ENCODE peak calls at places on chromosomes 6 and 20, in four cellular contexts. T is A549, I is K562, U is HepG2. N is an unnamed sample.

GRCh38 chr20:31838646-31839292 is 6.6 kb downstream of the FOXS1 start:
- DNase-seq in T (no peak), I (peak), U (no peak), N (no peak)

GRCh38 chr6:33868143-33868542 is 64.3 kb upstream of the MLN start:
- DNase-seq in T (no peak), I (no peak), U (no peak), N (no peak)

GRCh38 chr20:58461899-58462298 is 53.3 kb downstream of the APCDD1L start:
- DNase-seq in T (no peak), I (no peak), U (no peak), N (no peak)

GRCh38 chr6:108653864-108654402 is 93.2 kb downstream of the FOXO3 start:
- DNase-seq in T (no peak), I (no peak), U (no peak), N (no peak)

GRCh38 chr20:21315138-21315537 is 12.0 kb downstream of the XRN2 start:
- DNase-seq in T (no peak), I (no peak), U (no peak), N (no peak)

GRCh38 chr6:163182696-163183095 is 231.8 kb upstream of the QKI start:
- DNase-seq in T (no peak), I (no peak), U (no peak), N (no peak)

GRCh38 chr6:11232177-11232967 is at the start of gene NEDD9:
- DNase-seq in T (peak), I (peak), U (peak), N (peak)

GRCh38 chr20:542777-543368 is 717 bp downstream of the CSNK2A1 start:
- DNase-seq in T (peak), I (peak), U (no peak), N (no peak)

GRCh38 chr6:15246217-15247211 is 645 bp downstream of the JARID2 start:
- DNase-seq in T (no peak), I (peak), U (no peak), N (no peak)

GRCh38 chr6:54192993-54193392 is 81.8 kb downstream of the MLIP start:
- DNase-seq in T (no peak), I (no peak), U (no peak), N (no peak)

GRCh38 chr6:66970373-66970772 is 1263.3 kb upstream of the EYS start:
- DNase-seq in T (no peak), I (no peak), U (no peak), N (no peak)

GRCh38 chr20:36728986-36729385 is 16.9 kb downstream of the NDRG3 start:
- DNase-seq in T (no peak), I (peak), U (peak), N (no peak)

GRCh38 chr6:68427630-68428029 is 207.5 kb upstream of the ADGRB3 start:
- DNase-seq in T (no peak), I (no peak), U (no peak), N (no peak)

GRCh38 chr20:24722586-24722985 is 226.5 kb upstream of the CST7 start:
- DNase-seq in T (no peak), I (no peak), U (no peak), N (no peak)

GRCh38 chr6:22392711-22393110 is 95.9 kb upstream of the PRL start:
- DNase-seq in T (no peak), I (no peak), U (no peak), N (no peak)

GRCh38 chr6:83309344-83309743 is 116.2 kb downstream of the RWDD2A start:
- DNase-seq in T (no peak), I (no peak), U (no peak), N (no peak)

GRCh38 chr20:34916774-34917354 is 38.7 kb downstream of the GSS start:
- DNase-seq in T (no peak), I (no peak), U (no peak), N (no peak)

GRCh38 chr6:151436300-151436699 is 15.6 kb downstream of the RMND1 start:
- DNase-seq in T (no peak), I (no peak), U (no peak), N (no peak)

GRCh38 chr20:47126709-47127108 is 229.8 kb downstream of the ZMYND8 start:
- DNase-seq in T (no peak), I (no peak), U (no peak), N (no peak)

GRCh38 chr20:49641683-49642649 is 71.7 kb downstream of the B4GALT5 start:
- DNase-seq in T (no peak), I (no peak), U (peak), N (no peak)

GRCh38 chr6:84161190-84161589 is 66.3 kb downstream of the CEP162 start:
- DNase-seq in T (no peak), I (no peak), U (no peak), N (no peak)

GRCh38 chr20:5221078-5221430 is 94.2 kb downstream of the CDS2 start:
- DNase-seq in T (no peak), I (no peak), U (no peak), N (no peak)

GRCh38 chr20:17533396-17533795 is 2.2 kb upstream of the BFSP1 start:
- DNase-seq in T (peak), I (peak), U (peak), N (no peak)

GRCh38 chr6:100176951-100177710 is 183.1 kb upstream of the MCHR2 start:
- DNase-seq in T (no peak), I (no peak), U (no peak), N (no peak)

GRCh38 chr6:40714576-40715500 is 127.7 kb upstream of the LRFN2 start:
- DNase-seq in T (peak), I (peak), U (peak), N (no peak)

GRCh38 chr6:138432063-138432356 is 28.0 kb downstream of the HEBP2 start:
- DNase-seq in T (no peak), I (no peak), U (no peak), N (no peak)

GRCh38 chr6:157981132-157981394 is 600 bp upstream of the SYNJ2 start:
- DNase-seq in T (no peak), I (no peak), U (no peak), N (no peak)

GRCh38 chr6:133895573-133896343 is 6.8 kb downstream of the TCF21 start:
- DNase-seq in T (no peak), I (no peak), U (no peak), N (no peak)

GRCh38 chr20:1844723-1845523 is 50.3 kb upstream of the SIRPA start:
- DNase-seq in T (no peak), I (no peak), U (no peak), N (peak)

GRCh38 chr6:16973071-16973470 is 128.8 kb upstream of the STMND1 start:
- DNase-seq in T (no peak), I (no peak), U (no peak), N (no peak)

GRCh38 chr20:10513931-10514575 is 78.9 kb downstream of the SLX4IP start:
- DNase-seq in T (no peak), I (no peak), U (no peak), N (no peak)

DNA sequence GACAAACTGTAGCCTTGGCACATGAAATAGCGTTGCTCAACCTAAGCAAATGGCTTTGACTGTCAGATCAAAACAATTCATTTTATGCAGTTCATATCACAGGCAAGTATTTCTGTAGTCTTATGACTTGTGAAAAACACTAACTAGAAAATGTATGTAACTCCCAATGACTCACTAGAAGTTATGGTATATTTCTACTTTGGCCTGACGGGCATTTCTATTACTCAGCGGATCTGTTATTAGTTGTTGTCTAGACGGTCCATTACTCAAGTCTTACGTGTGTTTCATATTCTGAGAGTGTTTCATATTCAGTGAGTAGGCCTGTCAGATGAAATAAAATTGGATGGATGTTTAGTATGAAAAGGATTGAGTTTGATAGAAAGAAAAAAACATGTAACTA is 880.9 kb downstream of the PRIM2 start:
- DNase-seq in T (no peak), I (no peak), U (no peak), N (no peak)
- TF ChIP-seq POLR2AphosphoS2 in T (no peak), I (no peak), U (no peak), N (no peak)

GRCh38 chr6:97689078-97689754 is 406.2 kb upstream of the MMS22L start:
- DNase-seq in T (no peak), I (no peak), U (no peak), N (no peak)

GRCh38 chr6:97687916-97688315 is 404.9 kb upstream of the MMS22L start:
- DNase-seq in T (no peak), I (no peak), U (no peak), N (no peak)
- TF ChIP-seq POLR2AphosphoS2 in T (no peak), I (no peak), U (no peak), N (no peak)

GRCh38 chr20:13870349-13870748 is 85.5 kb downstream of the NDUFAF5 start:
- DNase-seq in T (no peak), I (peak), U (peak), N (no peak)

GRCh38 chr20:13865156-13865555 is 80.3 kb downstream of the NDUFAF5 start:
- DNase-seq in T (no peak), I (no peak), U (no peak), N (no peak)

GRCh38 chr20:13865825-13866351 is 81.1 kb downstream of the NDUFAF5 start:
- DNase-seq in T (no peak), I (no peak), U (no peak), N (no peak)

GRCh38 chr20:13863244-13863643 is 78.4 kb downstream of the NDUFAF5 start:
- DNase-seq in T (no peak), I (no peak), U (no peak), N (no peak)

GRCh38 chr20:13868331-13868730 is 83.5 kb downstream of the NDUFAF5 start:
- DNase-seq in T (no peak), I (no peak), U (no peak), N (no peak)
- TF ChIP-seq POLR2AphosphoS2 in T (no peak), I (no peak), U (no peak), N (no peak)

DNA sequence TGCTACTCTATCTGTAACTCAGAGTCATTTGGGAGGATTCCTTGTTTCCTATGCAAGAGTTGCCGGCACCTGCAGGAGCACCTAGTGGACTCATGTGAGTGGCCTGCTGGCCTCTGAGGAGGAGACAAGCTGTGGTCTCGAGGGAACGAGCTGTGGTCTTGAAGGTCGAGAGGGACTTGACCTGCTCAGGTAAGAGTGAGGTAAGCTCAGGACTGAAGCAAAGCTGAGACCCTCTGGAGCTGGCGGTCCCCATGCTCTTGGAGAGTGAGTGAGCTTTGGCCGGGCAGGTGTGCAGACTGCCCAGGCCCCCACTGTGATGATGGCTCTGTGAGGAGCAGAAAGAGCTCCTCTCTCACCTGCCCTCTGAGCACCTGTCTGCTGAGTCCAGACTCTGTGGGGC is 214.3 kb downstream of the MYLK4 start:
- DNase-seq in T (no peak), I (no peak), U (no peak), N (no peak)
- TF ChIP-seq POLR2AphosphoS2 in T (no peak), I (no peak), U (no peak), N (no peak)

GRCh38 chr6:35489066-35489465 is 7.8 kb downstream of the TEAD3 start:
- DNase-seq in T (no peak), I (no peak), U (no peak), N (no peak)

GRCh38 chr6:35486005-35486925 is 10.6 kb downstream of the TEAD3 start:
- DNase-seq in T (no peak), I (no peak), U (no peak), N (no peak)

GRCh38 chr6:35489995-35490791 is 6.7 kb downstream of the TEAD3 start:
- DNase-seq in T (no peak), I (peak), U (no peak), N (no peak)

GRCh38 chr6:35488517-35488862 is 8.4 kb downstream of the TEAD3 start:
- DNase-seq in T (no peak), I (no peak), U (no peak), N (no peak)

GRCh38 chr6:35487653-35488516 is 9.0 kb downstream of the TEAD3 start:
- DNase-seq in T (no peak), I (no peak), U (no peak), N (no peak)
- TF ChIP-seq POLR2AphosphoS2 in T (no peak), I (no peak), U (no peak), N (no peak)

N was measured in GM12878.